ENCODE peak calls at places on chromosomes 4 and X, in six cellular contexts. Y is K562, W is body of pancreas, Q is A549, B is endothelial cell of umbilical vein, P is adrenal gland. N is an unnamed sample.

GRCh38 chr4:167000141-167000852 is 234.0 kb downstream of the SPOCK3 start:
- DNase-seq in Q (peak; percentile 41), Y (no peak), B (no peak), P (no peak), W (no peak), N (no peak)

GRCh38 chr4:108709234-108709633 is 53.6 kb downstream of the ETNPPL start:
- DNase-seq in B (no peak), P (no peak), Y (no peak), W (no peak), Q (no peak), N (no peak)

GRCh38 chr4:151031831-151032605 is 16.9 kb upstream of the LRBA start:
- DNase-seq in Q (peak; percentile 35), W (no peak), P (no peak), B (peak; percentile 97), Y (peak; percentile 29), N (no peak)

GRCh38 chr4:85993641-85994040 is 366.2 kb downstream of the MAPK10 start:
- DNase-seq in W (no peak), Q (no peak), Y (no peak), B (no peak), P (no peak), N (no peak)

GRCh38 chr4:137707626-137708025 is 175.3 kb upstream of the PCDH18 start:
- DNase-seq in Q (no peak), B (peak; percentile 40), Y (no peak), W (no peak), P (no peak), N (no peak)

GRCh38 chrX:48938721-48939416 is 18.5 kb downstream of the OTUD5 start:
- DNase-seq in W (no peak), B (no peak), P (no peak), Y (no peak), Q (no peak), N (no peak)

GRCh38 chr4:156962551-156962974 is 9.0 kb downstream of the PDGFC start:
- DNase-seq in P (no peak), Y (no peak), B (no peak), W (peak; percentile 22), Q (no peak), N (no peak)

GRCh38 chr4:48710446-48711209 is 69.5 kb downstream of the FRYL start:
- DNase-seq in Y (no peak), B (no peak), P (no peak), Q (no peak), W (no peak), N (no peak)

GRCh38 chr4:76655566-76656479 is 220.8 kb downstream of the SHROOM3 start:
- DNase-seq in P (no peak), W (no peak), B (no peak), Q (no peak), Y (no peak), N (no peak)

GRCh38 chr4:76657443-76657842 is 222.4 kb downstream of the SHROOM3 start:
- DNase-seq in B (no peak), Y (no peak), Q (no peak), W (no peak), P (no peak), N (no peak)

GRCh38 chr4:76654796-76655195 is 219.8 kb downstream of the SHROOM3 start:
- DNase-seq in W (no peak), B (no peak), Y (no peak), P (no peak), Q (no peak), N (no peak)

GRCh38 chr4:76658231-76659102 is 223.4 kb downstream of the SHROOM3 start:
- DNase-seq in P (no peak), Q (no peak), Y (no peak), W (no peak), B (peak; percentile 79), N (no peak)

GRCh38 chr4:76659103-76659490 is 224.1 kb downstream of the SHROOM3 start:
- DNase-seq in B (no peak), P (no peak), Q (no peak), W (no peak), Y (no peak), N (no peak)
- H3K27ac ChIP-seq in B (peak overlapping the region; percentile 83), P (no peak overlapping the region), Q (no peak overlapping the region), W (no peak overlapping the region), Y (no peak overlapping the region), N (no peak overlapping the region)

GRCh38 chrX:155215443-155216178 is 649 bp upstream of the VBP1 start:
- DNase-seq in B (no peak), W (no peak), Y (no peak), P (no peak), Q (no peak), N (no peak)

GRCh38 chrX:155216940-155217450 is 735 bp downstream of the VBP1 start:
- DNase-seq in W (no peak), P (no peak), Q (no peak), Y (no peak), B (peak; percentile 66), N (no peak)

GRCh38 chrX:155213731-155214130 is 2.5 kb upstream of the VBP1 start:
- DNase-seq in P (no peak), W (no peak), Q (no peak), Y (no peak), B (no peak), N (no peak)

GRCh38 chrX:155218777-155219176 is 2.5 kb downstream of the VBP1 start:
- DNase-seq in Y (no peak), W (no peak), P (no peak), B (no peak), Q (no peak), N (no peak)

GRCh38 chrX:155216179-155216939 is at the start of gene VBP1:
- DNase-seq in W (peak; percentile 95), Q (peak; percentile 98), Y (peak; percentile 88), B (peak; percentile 95), P (peak; percentile 94), N (peak; percentile 92)
- TF ChIP-seq POLR2A in W (peak; percentile 75), Q (peak; percentile 66), Y (peak; percentile 91), B (peak; percentile 51), P (no peak), N (no peak)

GRCh38 chrX:134562002-134562401 is 96.3 kb downstream of the PLAC1 start:
- DNase-seq in Y (no peak), Q (no peak), P (no peak), B (no peak), W (no peak), N (no peak)

GRCh38 chrX:134554291-134554690 is 94.3 kb downstream of the HPRT1 start:
- DNase-seq in B (no peak), P (no peak), Q (no peak), Y (no peak), W (no peak), N (no peak)

DNA sequence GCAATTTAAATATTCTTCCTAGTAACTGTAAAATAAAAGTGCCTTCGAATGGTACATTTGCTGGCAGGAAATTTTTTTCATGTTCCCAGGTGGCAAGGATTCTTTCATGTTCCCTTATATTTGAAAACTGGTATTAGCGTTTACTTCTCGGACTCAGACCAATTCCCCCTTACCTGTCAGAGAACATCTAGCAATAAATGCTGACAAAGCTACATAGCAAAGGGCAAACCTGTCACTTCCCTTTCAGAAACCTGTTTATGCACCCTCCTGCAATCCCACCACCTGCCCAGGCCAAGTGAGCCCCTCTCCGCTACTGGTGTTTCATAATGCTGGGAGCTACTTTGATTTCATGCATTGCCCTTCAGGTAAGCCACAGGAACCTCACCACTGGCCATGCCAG is 98.2 kb downstream of the HPRT1 start:
- DNase-seq in P (no peak), B (no peak), Q (no peak), W (no peak), Y (no peak), N (no peak)
- H3K27ac ChIP-seq in P (no peak overlapping the region), B (no peak overlapping the region), Q (no peak overlapping the region), W (no peak overlapping the region), Y (no peak overlapping the region), N (no peak overlapping the region)

DNA sequence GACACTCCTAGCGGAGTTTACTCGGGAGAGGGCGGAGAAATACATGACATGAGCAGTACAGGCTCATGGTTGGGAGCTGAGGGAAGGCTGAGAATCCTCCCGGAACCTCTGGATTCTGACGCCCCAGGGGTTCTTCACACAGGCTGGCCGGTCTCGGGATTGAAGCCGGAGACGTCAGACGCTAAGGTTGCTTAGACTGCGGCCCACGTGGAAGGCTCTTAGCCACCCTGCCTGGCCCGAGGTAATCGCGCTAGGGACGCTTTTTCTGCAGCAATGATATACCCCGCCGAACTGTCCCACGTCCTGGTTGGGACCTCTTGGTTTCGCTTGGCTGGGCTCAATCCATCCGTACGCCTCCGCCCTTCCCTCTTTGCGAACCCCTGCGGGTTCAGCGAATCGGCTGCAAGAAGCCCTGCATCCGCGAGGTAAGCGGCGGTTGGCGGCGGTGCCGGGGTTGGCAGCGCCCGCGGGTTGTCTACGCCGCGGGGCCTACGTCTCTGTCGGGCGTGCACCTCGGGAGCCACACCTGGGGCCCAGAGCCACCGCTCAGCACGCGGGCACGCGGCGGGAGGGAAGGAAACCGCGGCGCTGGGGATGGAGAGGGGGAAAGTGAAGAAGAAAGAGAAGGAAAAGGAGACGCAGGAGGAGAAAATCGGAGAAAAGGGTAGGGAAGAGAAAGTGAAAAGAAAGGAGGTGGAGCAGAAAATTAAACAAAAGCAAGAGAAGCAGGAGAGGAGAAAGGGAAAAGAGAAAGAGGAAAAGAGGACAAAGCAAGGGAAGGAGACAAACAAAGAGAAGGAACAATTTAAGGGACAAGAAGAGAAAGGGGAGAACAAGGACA is at the start of gene ARL9:
- DNase-seq in W (peak; percentile 55), Q (peak; percentile 2), P (peak; percentile 73), Y (no peak), B (peak; percentile 61), N (peak; percentile 32)
- TF ChIP-seq POLR2A in W (peak; percentile 12), Q (no peak), P (no peak), Y (peak; percentile 18), B (no peak), N (no peak)

DNA sequence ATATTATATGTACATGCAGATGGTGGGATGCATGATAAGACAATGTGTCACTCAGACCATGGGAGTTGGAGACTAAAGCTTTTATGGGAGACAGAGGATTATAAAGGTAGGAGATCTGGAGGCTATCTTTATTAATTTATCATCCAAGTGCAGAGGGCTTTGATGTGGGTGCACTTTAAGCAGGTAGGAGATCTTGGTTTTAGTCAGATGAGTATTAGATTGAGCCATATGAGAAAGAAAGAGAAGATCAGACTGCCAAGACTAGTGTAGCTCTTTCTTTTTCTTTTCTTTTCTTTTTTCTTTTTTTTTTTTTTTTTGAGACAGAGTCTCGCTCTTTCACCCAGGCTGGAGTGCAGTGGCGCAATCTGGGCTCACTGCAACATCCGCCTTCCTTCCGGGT is 84.9 kb upstream of the CAMK2D start:
- DNase-seq in P (no peak), Q (no peak), B (no peak), Y (no peak), W (no peak), N (no peak)
- H3K27ac ChIP-seq in P (no peak overlapping the region), Q (no peak overlapping the region), B (no peak overlapping the region), Y (no peak overlapping the region), W (no peak overlapping the region), N (no peak overlapping the region)

GRCh38 chrX:10620121-10620699 is at the start of gene MID1:
- DNase-seq in W (peak; percentile 73), Y (no peak), B (peak; percentile 83), Q (peak; percentile 85), P (peak; percentile 82), N (peak; percentile 77)
- TF ChIP-seq POLR2A in W (peak; percentile 33), Y (no peak), B (peak; percentile 34), Q (peak; percentile 36), P (no peak), N (no peak)

GRCh38 chr4:113469926-113470325 is 291.6 kb downstream of the CAMK2D start:
- DNase-seq in B (no peak), Q (no peak), P (no peak), W (no peak), Y (no peak), N (no peak)
- H3K27ac ChIP-seq in B (peak overlapping the region; percentile 96), Q (no peak overlapping the region), P (no peak overlapping the region), W (no peak overlapping the region), Y (no peak overlapping the region), N (peak overlapping the region; percentile 81)